ENCODE peak calls at places on chromosomes 7 and 10, in six cellular contexts. One of them, this sample, is unnamed.

GRCh38 chr7:18580945-18581344 is 85.4 kb downstream of the HDAC9 start:
- DNase-seq in effector memory CD4-positive, alpha-beta T cell: no peak
- DNase-seq in suprapubic skin: no peak
- DNase-seq in endothelial cell: no peak
- DNase-seq in DMS153: no peak
- DNase-seq in NCI-H1092 treated with DMSO at 0.1 percent for 48 hours: no peak
- DNase-seq in this sample: no peak

GRCh38 chr7:139033346-139034114 is 2.3 kb downstream of the ZC3HAV1L start:
- DNase-seq in effector memory CD4-positive, alpha-beta T cell: no peak
- DNase-seq in suprapubic skin: no peak
- DNase-seq in endothelial cell: no peak
- DNase-seq in DMS153: no peak
- DNase-seq in NCI-H1092 treated with DMSO at 0.1 percent for 48 hours: no peak
- DNase-seq in this sample: no peak

GRCh38 chr7:122423591-122423990 is 119.0 kb upstream of the FEZF1 start:
- DNase-seq in effector memory CD4-positive, alpha-beta T cell: no peak
- DNase-seq in suprapubic skin: no peak
- DNase-seq in endothelial cell: no peak
- DNase-seq in DMS153: no peak
- DNase-seq in NCI-H1092 treated with DMSO at 0.1 percent for 48 hours: no peak
- DNase-seq in this sample: no peak

GRCh38 chr7:24611130-24611529 is 37.9 kb downstream of the PALS2 start:
- DNase-seq in effector memory CD4-positive, alpha-beta T cell: no peak
- DNase-seq in suprapubic skin: no peak
- DNase-seq in endothelial cell: no peak
- DNase-seq in DMS153: no peak
- DNase-seq in NCI-H1092 treated with DMSO at 0.1 percent for 48 hours: no peak
- DNase-seq in this sample: no peak

GRCh38 chr10:49295297-49295696 is 3.7 kb upstream of the C10orf71 start:
- DNase-seq in effector memory CD4-positive, alpha-beta T cell: no peak
- DNase-seq in suprapubic skin: no peak
- DNase-seq in endothelial cell: no peak
- DNase-seq in DMS153: no peak
- DNase-seq in NCI-H1092 treated with DMSO at 0.1 percent for 48 hours: no peak
- DNase-seq in this sample: no peak

GRCh38 chr7:155066417-155066950 is 3.6 kb upstream of the HTR5A start:
- DNase-seq in effector memory CD4-positive, alpha-beta T cell: no peak
- DNase-seq in suprapubic skin: no peak
- DNase-seq in endothelial cell: peak
- DNase-seq in DMS153: peak
- DNase-seq in NCI-H1092 treated with DMSO at 0.1 percent for 48 hours: peak
- DNase-seq in this sample: no peak

GRCh38 chr10:69952069-69952800 is 100.4 kb upstream of the MACROH2A2 start:
- DNase-seq in effector memory CD4-positive, alpha-beta T cell: no peak
- DNase-seq in suprapubic skin: no peak
- DNase-seq in endothelial cell: no peak
- DNase-seq in DMS153: no peak
- DNase-seq in NCI-H1092 treated with DMSO at 0.1 percent for 48 hours: no peak
- DNase-seq in this sample: peak

GRCh38 chr10:35643151-35643975 is 1.3 kb upstream of the FZD8 start:
- DNase-seq in effector memory CD4-positive, alpha-beta T cell: no peak
- DNase-seq in suprapubic skin: no peak
- DNase-seq in endothelial cell: peak
- DNase-seq in DMS153: no peak
- DNase-seq in NCI-H1092 treated with DMSO at 0.1 percent for 48 hours: peak
- DNase-seq in this sample: peak